ENCODE peak calls at places on chromosomes 11 and 22, in seven cellular contexts. Z, X, A, O, Q, T and M are unnamed samples.
A peak's percentile ranks its signal among the peaks of the same experiment; 100 is the strongest.

GRCh38 chr11:124898711-124899110 is 1.0 kb upstream of the ROBO4 start:
- DNase-seq in Z (no peak), X (no peak), A (no peak), O (peak; percentile 93), Q (no peak), T (no peak), M (no peak)

GRCh38 chr11:77819921-77820564 is 479 bp downstream of the RSF1 start:
- DNase-seq in Z (peak; percentile 46), X (no peak), A (peak; percentile 31), O (peak; percentile 60), Q (peak; percentile 29), T (no peak), M (peak; percentile 82)

GRCh38 chr11:65262381-65262680 is 569 bp downstream of the POLA2 start:
- DNase-seq in Z (no peak), X (no peak), A (peak; percentile 55), O (peak; percentile 54), Q (no peak), T (no peak), M (no peak)

GRCh38 chr11:131663403-131664200 is 293.2 kb downstream of the NTM start:
- DNase-seq in Z (no peak), X (no peak), A (no peak), O (no peak), Q (no peak), T (no peak), M (no peak)

GRCh38 chr22:38124236-38124974 is 13.9 kb upstream of the BAIAP2L2 start:
- DNase-seq in Z (no peak), X (no peak), A (no peak), O (no peak), Q (no peak), T (no peak), M (no peak)

GRCh38 chr11:128859563-128860441 is 7.3 kb downstream of the KCNJ1 start:
- DNase-seq in Z (peak; percentile 69), X (peak; percentile 45), A (peak; percentile 84), O (peak; percentile 41), Q (peak; percentile 57), T (peak; percentile 55), M (peak; percentile 87)

GRCh38 chr11:9264381-9265210 is 554 bp downstream of the DENND5A start:
- DNase-seq in Z (peak; percentile 31), X (no peak), A (peak; percentile 47), O (peak; percentile 57), Q (no peak), T (no peak), M (peak; percentile 29)

GRCh38 chr11:20156876-20157613 is 3.2 kb downstream of the DBX1 start:
- DNase-seq in Z (peak; percentile 73), X (no peak), A (no peak), O (no peak), Q (no peak), T (peak; percentile 45), M (no peak)

GRCh38 chr11:36750349-36750748 is 152.3 kb upstream of the RAG2 start:
- DNase-seq in Z (no peak), X (no peak), A (no peak), O (no peak), Q (no peak), T (no peak), M (no peak)

GRCh38 chr22:33747576-33748180 is 172.6 kb downstream of the LARGE1 start:
- DNase-seq in Z (no peak), X (no peak), A (peak; percentile 28), O (no peak), Q (no peak), T (no peak), M (no peak)

GRCh38 chr11:71447791-71448256 is 369 bp downstream of the DHCR7 start:
- DNase-seq in Z (peak; percentile 48), X (no peak), A (peak; percentile 41), O (no peak), Q (no peak), T (no peak), M (peak; percentile 79)

DNA sequence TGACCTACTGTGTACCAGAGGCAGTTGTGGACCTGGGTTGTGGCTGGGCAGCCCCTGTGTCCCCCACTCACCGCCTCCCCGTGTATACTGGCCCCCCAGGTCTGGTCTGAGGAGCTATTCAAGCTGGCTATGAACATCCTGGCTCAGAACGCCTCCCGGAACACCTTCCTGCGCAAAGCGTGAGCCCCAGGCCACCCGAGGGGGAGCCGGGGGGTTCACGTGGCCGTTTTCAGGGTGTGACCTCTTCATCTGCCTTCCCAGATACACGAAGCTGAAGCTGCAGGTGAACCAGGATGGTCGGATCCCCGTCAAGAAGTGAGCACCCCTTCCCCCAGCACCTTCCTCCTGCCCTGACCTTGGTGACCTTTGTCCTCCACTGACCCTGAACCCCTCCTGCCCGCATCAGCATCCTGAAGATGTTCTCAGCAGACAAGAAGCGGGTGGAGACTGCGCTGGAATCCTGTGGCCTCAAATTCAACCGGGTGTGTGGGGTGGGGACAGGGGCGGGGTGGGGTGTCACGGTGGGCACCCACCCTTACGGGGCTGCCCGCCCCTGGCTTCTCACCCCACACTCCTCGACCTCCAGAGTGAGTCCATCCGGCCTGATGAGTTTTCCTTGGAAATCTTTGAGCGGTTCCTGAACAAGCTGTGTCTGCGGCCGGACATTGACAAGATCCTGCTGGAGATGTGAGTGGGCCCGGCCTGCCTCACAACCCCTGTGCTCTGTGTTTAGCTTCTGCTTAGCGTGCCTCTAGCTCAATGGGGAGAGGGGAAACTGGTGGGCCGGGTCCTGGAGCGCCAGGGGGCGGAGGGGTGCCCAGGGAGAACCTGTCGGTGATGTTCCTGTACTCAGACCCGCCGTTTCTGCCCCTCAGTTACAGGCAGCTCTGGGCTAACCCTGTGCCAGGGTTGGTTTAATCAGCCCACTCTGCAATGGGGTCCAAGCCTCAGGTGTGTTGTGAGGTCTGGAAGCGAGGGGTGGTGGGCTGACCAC is 4.1 kb downstream of the PLCB3 start:
- DNase-seq in Z (no peak), X (no peak), A (no peak), O (no peak), Q (no peak), T (no peak), M (no peak)
- H3K4me1 ChIP-seq in Z (peaks cover 10% of the 10 kb centered on the region), X (peaks cover 13% of the 10 kb centered on the region), A (peaks cover 37% of the 10 kb centered on the region), O (peaks cover 10% of the 10 kb centered on the region), Q (peaks cover 4% of the 10 kb centered on the region), T (peaks cover 24% of the 10 kb centered on the region), M (peaks cover 4% of the 10 kb centered on the region)

GRCh38 chr11:12259956-12260355 is 117.4 kb upstream of the PARVA start:
- DNase-seq in Z (no peak), X (no peak), A (no peak), O (no peak), Q (no peak), T (no peak), M (no peak)
- H3K36me3 ChIP-seq in Z (no peaks in the 10 kb centered on the region), X (peaks cover 4% of the 10 kb centered on the region), A (peaks cover 97% of the 10 kb centered on the region), O (no peaks in the 10 kb centered on the region), Q (no peaks in the 10 kb centered on the region), T (peaks cover 8% of the 10 kb centered on the region), M (no peaks in the 10 kb centered on the region)

GRCh38 chr22:40196628-40197027 is 18.9 kb downstream of the TNRC6B start:
- DNase-seq in Z (no peak), X (no peak), A (no peak), O (peak; percentile 43), Q (no peak), T (no peak), M (no peak)
- H3K4me1 ChIP-seq in Z (peaks cover 16% of the 10 kb centered on the region), X (peaks cover 6% of the 10 kb centered on the region), A (peaks cover 70% of the 10 kb centered on the region), O (peaks cover 21% of the 10 kb centered on the region), Q (peaks cover 12% of the 10 kb centered on the region), T (peaks cover 66% of the 10 kb centered on the region), M (peaks cover 14% of the 10 kb centered on the region)

DNA sequence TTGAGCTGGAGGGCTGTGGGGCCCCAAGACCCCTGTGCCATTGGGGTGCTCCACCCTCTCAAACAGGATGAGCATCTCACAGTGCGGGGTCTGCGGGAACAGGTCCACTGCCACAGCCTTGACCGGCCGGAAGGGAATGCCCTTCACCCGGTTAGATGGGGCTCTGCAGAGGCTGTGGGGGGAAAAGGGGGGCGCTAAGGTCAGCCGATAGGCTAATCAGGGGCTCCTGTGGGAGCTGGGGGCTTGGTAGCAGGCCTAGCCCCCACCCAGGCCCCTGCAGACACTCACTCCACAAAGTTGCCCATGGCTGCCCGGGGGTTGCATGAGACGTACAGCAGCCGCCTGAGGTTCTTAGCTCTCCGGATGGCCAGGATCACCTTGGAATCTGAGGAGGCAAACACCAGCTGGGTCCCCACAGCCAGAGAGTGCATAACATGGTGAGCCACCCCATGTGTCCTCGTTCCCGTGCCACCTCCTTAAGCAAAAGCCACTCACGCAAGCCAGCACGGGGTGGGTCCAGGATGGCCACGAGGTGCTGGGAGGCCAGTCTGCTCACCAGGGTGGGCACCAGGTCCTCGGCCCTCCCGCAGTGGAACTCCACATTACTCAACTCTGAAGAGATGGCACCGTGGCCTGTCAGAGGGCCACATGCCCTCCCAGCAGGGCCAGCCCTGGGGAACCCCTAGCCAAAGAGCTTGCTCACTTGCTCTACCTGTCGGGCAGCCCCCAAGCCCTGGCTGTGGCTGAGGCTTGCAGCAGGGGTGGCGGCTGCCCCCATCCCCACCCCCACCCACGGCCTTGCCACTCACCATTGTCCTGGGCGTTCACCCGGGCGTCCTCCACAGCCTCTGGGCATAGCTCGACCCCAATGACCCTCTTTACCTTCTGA is 3.0 kb upstream of the RANBP1 start:
- DNase-seq in Z (no peak), X (no peak), A (no peak), O (no peak), Q (no peak), T (no peak), M (peak; percentile 36)
- H3K36me3 ChIP-seq in Z (peaks cover 72% of the 10 kb centered on the region), X (peaks cover 4% of the 10 kb centered on the region), A (peaks cover 82% of the 10 kb centered on the region), O (peaks cover 4% of the 10 kb centered on the region), Q (peaks cover 58% of the 10 kb centered on the region), T (peaks cover 49% of the 10 kb centered on the region), M (no peaks in the 10 kb centered on the region)

DNA sequence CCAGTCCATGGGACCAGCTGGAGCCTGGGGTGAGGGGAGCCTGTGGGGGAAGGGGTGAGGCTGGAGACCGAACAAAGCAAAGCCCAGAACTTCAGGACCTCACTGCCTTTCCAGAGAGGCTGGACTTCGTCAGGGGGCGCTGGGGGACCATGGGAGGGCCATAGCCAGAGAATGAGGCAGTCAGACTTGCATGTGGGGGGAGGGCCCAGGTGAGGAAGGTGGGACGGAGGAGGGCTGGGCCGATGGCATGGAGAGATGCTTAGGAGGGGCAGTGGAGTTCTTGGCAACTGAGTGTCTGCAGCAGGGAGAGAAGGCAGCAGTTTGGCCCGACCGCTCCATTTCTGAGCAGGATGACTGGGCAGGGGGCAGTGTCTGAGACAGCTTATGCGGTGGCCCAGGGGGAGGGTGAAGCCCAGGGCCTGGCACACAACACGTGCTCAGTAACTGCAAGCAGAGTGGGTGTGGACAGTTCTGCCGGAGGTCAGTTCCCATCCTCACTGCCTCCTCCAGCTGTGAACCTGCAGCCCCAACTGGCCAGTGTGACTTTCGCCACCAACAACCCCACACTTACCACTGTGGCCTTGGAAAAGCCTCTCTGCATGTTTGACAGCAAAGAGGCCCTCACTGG is 796 bp downstream of the UPK3A start:
- DNase-seq in Z (no peak), X (no peak), A (no peak), O (no peak), Q (no peak), T (no peak), M (no peak)
- H3K4me1 ChIP-seq in Z (peaks cover 14% of the 10 kb centered on the region), X (no peaks in the 10 kb centered on the region), A (peaks cover 26% of the 10 kb centered on the region), O (peaks cover 7% of the 10 kb centered on the region), Q (peaks cover 8% of the 10 kb centered on the region), T (no peaks in the 10 kb centered on the region), M (peaks cover 3% of the 10 kb centered on the region)

GRCh38 chr11:46663277-46663940 is 37.0 kb downstream of the ARHGAP1 start:
- DNase-seq in Z (no peak), X (no peak), A (no peak), O (no peak), Q (no peak), T (no peak), M (no peak)
- H3K36me3 ChIP-seq in Z (peaks cover 34% of the 10 kb centered on the region), X (peaks cover 5% of the 10 kb centered on the region), A (peaks cover 99% of the 10 kb centered on the region), O (no peaks in the 10 kb centered on the region), Q (peaks cover 13% of the 10 kb centered on the region), T (peaks cover 62% of the 10 kb centered on the region), M (peaks cover 11% of the 10 kb centered on the region)